ENCODE peak calls at places on chromosomes 6 and 20, in four cellular contexts. N is OCI-LY7, U is neural crest cell, M is hypothalamus. X is an unnamed sample.

GRCh38 chr6:76681781-76682180 is 609.3 kb upstream of the IMPG1 start:
- DNase-seq in N (no peak), U (no peak), M (no peak), X (no peak)

GRCh38 chr6:88499436-88499835 is 333.3 kb upstream of the CNR1 start:
- DNase-seq in N (no peak), U (no peak), M (no peak), X (no peak)

GRCh38 chr6:10518461-10519216 is 2.5 kb upstream of the GCNT2 start:
- DNase-seq in N (peak), U (no peak), M (no peak), X (peak)

GRCh38 chr20:43954704-43955243 is 40.1 kb downstream of the TOX2 start:
- DNase-seq in N (no peak), U (no peak), M (no peak), X (no peak)

GRCh38 chr6:109349419-109349987 is 32.8 kb downstream of the CD164 start:
- DNase-seq in N (no peak), U (no peak), M (no peak), X (no peak)

GRCh38 chr20:46695888-46696287 is 6.6 kb upstream of the TP53RK start:
- DNase-seq in N (no peak), U (no peak), M (no peak), X (no peak)

GRCh38 chr6:21588812-21589811 is 4.4 kb upstream of the SOX4 start:
- DNase-seq in N (peak), U (peak), M (peak), X (no peak)

GRCh38 chr20:46111028-46111835 is 6.9 kb upstream of the CD40 start:
- DNase-seq in N (peak), U (no peak), M (no peak), X (no peak)

GRCh38 chr20:24657878-24658620 is 188.6 kb downstream of the SYNDIG1 start:
- DNase-seq in N (no peak), U (no peak), M (no peak), X (no peak)

GRCh38 chr6:53302678-53303360 is 45.9 kb downstream of the ELOVL5 start:
- DNase-seq in N (no peak), U (no peak), M (no peak), X (no peak)

GRCh38 chr6:111483736-111484654 is 977 bp upstream of the REV3L start:
- DNase-seq in N (peak), U (peak), M (peak), X (peak)

X was measured in HL-60.